ENCODE peak calls at places on chromosomes 2 and 18, in six cellular contexts. V is GM23338; P is neuronal stem cell; B is naive thymus-derived CD4-positive, alpha-beta T cell; H is tibial artery; Q is uterus. O is an unnamed sample. For H3K4me1 and H3K36me3, the result is how much of the 10 kb centered on the place peaks cover.

GRCh38 chr18:56112013-56112749 is 524.2 kb upstream of the TCF4 start:
- DNase-seq in V (no peak), P (no peak), B (no peak), H (no peak), Q (no peak), O (no peak)

GRCh38 chr2:45008296-45009129 is 739 bp downstream of the SIX2 start:
- DNase-seq in V (peak), P (no peak), B (no peak), H (peak), Q (no peak), O (peak)

GRCh38 chr2:204731996-204732395 is 186.7 kb downstream of the PARD3B start:
- DNase-seq in V (no peak), P (no peak), B (no peak), H (no peak), Q (no peak), O (no peak)

GRCh38 chr2:56522605-56523089 is 338.9 kb downstream of the CCDC85A start:
- DNase-seq in V (no peak), P (no peak), B (no peak), H (no peak), Q (no peak), O (no peak)

GRCh38 chr2:14125561-14125960 is 507.0 kb upstream of the LRATD1 start:
- DNase-seq in V (no peak), P (no peak), B (no peak), H (no peak), Q (no peak), O (no peak)

GRCh38 chr2:76413436-76413835 is 702.7 kb upstream of the GCFC2 start:
- DNase-seq in V (no peak), P (no peak), B (no peak), H (no peak), Q (no peak), O (no peak)

GRCh38 chr18:47410139-47410538 is 158.7 kb upstream of the SKOR2 start:
- DNase-seq in V (no peak), P (no peak), B (no peak), H (no peak), Q (no peak), O (no peak)

GRCh38 chr18:57775937-57776336 is 27.2 kb downstream of the ATP8B1 start:
- DNase-seq in V (no peak), P (no peak), B (no peak), H (no peak), Q (no peak), O (no peak)

GRCh38 chr2:205879362-205879761 is 197.1 kb downstream of the NRP2 start:
- DNase-seq in V (no peak), P (no peak), B (no peak), H (no peak), Q (no peak), O (no peak)

GRCh38 chr2:225117061-225117716 is 74.9 kb upstream of the DOCK10 start:
- DNase-seq in V (no peak), P (no peak), B (no peak), H (no peak), Q (no peak), O (no peak)

GRCh38 chr2:211259831-211260476 is 703.6 kb downstream of the CPS1 start:
- DNase-seq in V (no peak), P (no peak), B (no peak), H (no peak), Q (no peak), O (no peak)

GRCh38 chr2:240890691-240891090 is 5.3 kb downstream of the MAB21L4 start:
- DNase-seq in V (no peak), P (no peak), B (no peak), H (no peak), Q (no peak), O (no peak)

GRCh38 chr2:29063646-29064372 is 10.5 kb downstream of the PCARE start:
- DNase-seq in V (no peak), P (peak), B (no peak), H (no peak), Q (no peak), O (no peak)

GRCh38 chr18:23237524-23238151 is 102.4 kb downstream of the CABLES1 start:
- DNase-seq in V (peak), P (no peak), B (peak), H (peak), Q (peak), O (peak)

GRCh38 chr2:180655393-180655792 is 325.0 kb upstream of the UBE2E3 start:
- DNase-seq in V (no peak), P (no peak), B (no peak), H (no peak), Q (no peak), O (no peak)

GRCh38 chr2:133287709-133288108 is 280.6 kb downstream of the NCKAP5 start:
- DNase-seq in V (no peak), P (no peak), B (no peak), H (no peak), Q (no peak), O (no peak)

GRCh38 chr18:37778417-37779165 is 213.0 kb upstream of the CELF4 start:
- DNase-seq in V (peak), P (peak), B (no peak), H (no peak), Q (no peak), O (peak)

GRCh38 chr2:193517615-193518014 is 1322.9 kb upstream of the TMEFF2 start:
- DNase-seq in V (no peak), P (no peak), B (no peak), H (no peak), Q (no peak), O (no peak)

GRCh38 chr2:65366595-65367125 is 65.7 kb downstream of the SPRED2 start:
- DNase-seq in V (no peak), P (no peak), B (no peak), H (no peak), Q (peak), O (no peak)

GRCh38 chr2:54927085-54927750 is 123.0 kb downstream of the RTN4 start:
- DNase-seq in V (no peak), P (no peak), B (no peak), H (no peak), Q (no peak), O (no peak)

GRCh38 chr2:201962766-201963555 is 70.7 kb upstream of the FZD7 start:
- DNase-seq in V (no peak), P (no peak), B (no peak), H (no peak), Q (no peak), O (no peak)

GRCh38 chr2:24926602-24927252 is 6.7 kb upstream of the ADCY3 start:
- DNase-seq in V (peak), P (no peak), B (peak), H (peak), Q (peak), O (peak)

GRCh38 chr2:241148891-241149674 is at the start of gene PASK:
- DNase-seq in V (peak), P (peak), B (peak), H (peak), Q (peak), O (peak)

GRCh38 chr2:201639205-201639604 is 4.1 kb downstream of the TMEM237 start:
- DNase-seq in V (no peak), P (no peak), B (no peak), H (no peak), Q (no peak), O (no peak)

GRCh38 chr2:37827911-37828411 is 97.1 kb upstream of the RMDN2 start:
- DNase-seq in V (no peak), P (no peak), B (no peak), H (no peak), Q (no peak), O (no peak)

GRCh38 chr2:200219400-200220113 is 86.9 kb upstream of the SPATS2L start:
- DNase-seq in V (peak), P (no peak), B (no peak), H (no peak), Q (no peak), O (no peak)

GRCh38 chr2:28366496-28367282 is 26.0 kb upstream of the FOSL2 start:
- DNase-seq in V (no peak), P (no peak), B (peak), H (no peak), Q (no peak), O (no peak)

GRCh38 chr2:55163895-55164509 is 68.1 kb downstream of the CLHC1 start:
- DNase-seq in V (no peak), P (no peak), B (no peak), H (no peak), Q (no peak), O (no peak)

GRCh38 chr2:240566203-240567136 is 1.8 kb upstream of the RNPEPL1 start:
- DNase-seq in V (peak), P (peak), B (peak), H (peak), Q (peak), O (peak)

GRCh38 chr2:75153221-75153620 is 46.1 kb downstream of the TACR1 start:
- DNase-seq in V (no peak), P (no peak), B (no peak), H (no peak), Q (no peak), O (no peak)

GRCh38 chr18:13253786-13254755 is 35.5 kb downstream of the LDLRAD4 start:
- DNase-seq in V (no peak), P (no peak), B (no peak), H (peak), Q (no peak), O (no peak)

GRCh38 chr18:49096021-49096420 is 145.3 kb upstream of the SMAD7 start:
- DNase-seq in V (no peak), P (no peak), B (no peak), H (no peak), Q (no peak), O (no peak)

GRCh38 chr18:49094979-49095632 is 144.3 kb upstream of the SMAD7 start:
- DNase-seq in V (no peak), P (no peak), B (no peak), H (no peak), Q (no peak), O (no peak)

GRCh38 chr18:49100226-49100968 is 149.6 kb upstream of the SMAD7 start:
- DNase-seq in V (no peak), P (no peak), B (no peak), H (no peak), Q (no peak), O (no peak)

GRCh38 chr18:49101230-49101629 is 150.5 kb upstream of the SMAD7 start:
- DNase-seq in V (no peak), P (no peak), B (no peak), H (no peak), Q (no peak), O (no peak)

GRCh38 chr18:49098386-49098785 is 147.6 kb upstream of the SMAD7 start:
- DNase-seq in V (no peak), P (no peak), B (no peak), H (no peak), Q (no peak), O (no peak)
- H3K4me1 ChIP-seq in V (under half), P (under half), B (under half), H (under half), Q (under half), O (under half)

DNA sequence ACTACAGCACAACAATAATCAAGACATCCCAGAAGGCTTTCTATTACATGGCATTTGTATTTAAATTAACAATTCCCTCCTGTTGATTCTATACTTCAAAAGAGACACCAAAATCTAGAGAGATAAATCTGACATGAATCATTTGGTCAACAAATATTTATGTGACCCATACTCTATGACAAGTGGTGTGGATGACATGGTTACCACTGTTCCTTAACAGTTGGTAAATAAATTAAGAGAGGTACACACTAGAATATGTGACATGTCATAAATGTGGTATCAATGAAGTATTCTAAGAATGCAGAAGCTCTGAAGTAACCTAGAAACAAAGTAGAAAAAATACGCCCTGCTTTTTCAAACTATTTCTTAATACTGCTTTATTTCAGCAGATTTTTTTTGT is 255.4 kb downstream of the EXOC6B start:
- DNase-seq in V (no peak), P (no peak), B (no peak), H (no peak), Q (no peak), O (no peak)
- H3K36me3 ChIP-seq in V (under half), P (under half), B (under half), H (under half), Q (under half), O (under half)

DNA sequence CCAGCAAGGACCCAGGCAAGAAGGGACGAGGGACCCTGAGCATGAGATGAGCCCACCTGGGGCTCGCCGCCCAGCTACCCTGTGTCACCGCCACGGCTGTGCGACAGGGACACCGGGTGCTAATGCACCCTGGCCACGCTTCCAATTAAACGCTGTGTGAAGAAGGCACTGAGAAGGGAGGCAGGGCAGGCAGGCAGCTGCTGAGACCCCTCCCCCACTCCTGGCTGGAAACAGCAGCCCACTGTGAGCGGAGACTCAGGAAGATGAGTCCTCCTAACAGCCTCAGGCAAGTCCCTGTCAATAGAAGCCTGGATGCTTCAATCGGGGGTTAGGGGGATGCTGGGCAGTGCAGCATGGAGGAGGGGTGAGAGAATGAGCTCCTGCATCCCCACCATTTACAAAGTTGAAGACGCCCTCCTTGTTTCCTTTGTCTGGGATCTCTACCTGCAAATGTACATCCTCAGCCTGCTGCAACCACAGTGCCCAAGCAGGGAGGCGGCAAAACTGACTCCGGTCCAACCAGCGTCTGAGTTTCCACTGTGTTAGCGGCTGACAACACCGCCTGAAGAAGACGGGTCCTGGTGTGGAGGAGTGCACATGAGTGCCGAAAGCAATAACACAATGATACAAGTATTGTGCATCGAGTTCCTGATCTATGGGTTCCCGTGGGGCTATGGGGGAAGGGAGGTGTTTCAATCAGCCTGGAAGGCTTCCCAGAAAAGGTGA is 12.8 kb downstream of the TMEM163 start:
- DNase-seq in V (peak), P (no peak), B (no peak), H (no peak), Q (no peak), O (no peak)
- H3K4me3 ChIP-seq in V (no peak), P (no peak), B (peak), H (no peak), Q (no peak), O (no peak)

GRCh38 chr2:42138163-42139016 is 30.8 kb upstream of the EML4 start:
- DNase-seq in V (no peak), P (no peak), B (no peak), H (peak), Q (peak), O (no peak)
- H3K4me1 ChIP-seq in V (under half), P (under half), B (under half), H (under half), Q (under half), O (under half)

DNA sequence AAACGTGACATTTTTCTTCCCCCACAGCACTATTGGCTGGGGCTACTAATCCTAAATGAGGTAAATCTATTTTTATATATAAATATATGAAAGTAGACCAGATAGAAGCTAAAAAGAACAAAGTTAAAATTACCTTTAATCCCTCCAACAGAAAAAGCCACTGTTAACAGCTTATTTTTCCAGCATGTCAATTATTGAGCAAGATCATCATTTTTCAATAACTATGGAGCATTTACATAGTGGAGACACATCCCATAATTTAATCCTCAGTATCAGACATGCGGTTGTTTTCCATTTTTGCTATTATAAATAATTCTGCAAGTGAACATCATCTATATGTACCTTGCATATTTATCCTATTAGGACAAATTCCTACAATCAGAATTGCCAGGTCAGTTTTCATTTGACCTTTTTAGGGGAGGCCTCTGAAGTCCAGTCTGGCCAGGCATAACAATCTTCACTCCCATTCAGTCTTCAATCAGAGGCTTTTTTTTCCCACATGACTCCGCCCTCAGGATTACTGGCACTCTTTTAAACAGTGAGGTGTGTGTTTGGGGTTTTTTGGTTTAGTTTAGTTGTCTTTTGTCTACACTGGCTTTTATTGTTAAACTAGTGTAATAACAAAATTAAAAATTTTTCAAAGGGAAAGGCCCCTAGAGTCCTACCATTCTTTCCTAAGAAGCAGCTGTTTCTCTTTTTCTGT is 29.2 kb downstream of the SMARCAL1 start:
- DNase-seq in V (no peak), P (no peak), B (no peak), H (no peak), Q (no peak), O (no peak)
- H3K36me3 ChIP-seq in V (under half), P (half or more), B (under half), H (under half), Q (under half), O (under half)

GRCh38 chr2:42100696-42101585 is 53.1 kb downstream of the PKDCC start:
- DNase-seq in V (peak), P (peak), B (peak), H (peak), Q (peak), O (peak)
- H3K4me3 ChIP-seq in V (peak), P (no peak), B (peak), H (peak), Q (peak), O (no peak)

GRCh38 chr2:88737385-88737784 is 45.9 kb downstream of the RPIA start:
- DNase-seq in V (no peak), P (no peak), B (no peak), H (no peak), Q (no peak), O (no peak)
- H3K4me1 ChIP-seq in V (under half), P (under half), B (under half), H (under half), Q (under half), O (under half)

GRCh38 chr2:171858397-171858958 is 35.6 kb downstream of the SLC25A12 start:
- DNase-seq in V (no peak), P (no peak), B (no peak), H (no peak), Q (no peak), O (no peak)

GRCh38 chr2:171862501-171862900 is 31.5 kb downstream of the SLC25A12 start:
- DNase-seq in V (no peak), P (no peak), B (no peak), H (no peak), Q (no peak), O (no peak)

DNA sequence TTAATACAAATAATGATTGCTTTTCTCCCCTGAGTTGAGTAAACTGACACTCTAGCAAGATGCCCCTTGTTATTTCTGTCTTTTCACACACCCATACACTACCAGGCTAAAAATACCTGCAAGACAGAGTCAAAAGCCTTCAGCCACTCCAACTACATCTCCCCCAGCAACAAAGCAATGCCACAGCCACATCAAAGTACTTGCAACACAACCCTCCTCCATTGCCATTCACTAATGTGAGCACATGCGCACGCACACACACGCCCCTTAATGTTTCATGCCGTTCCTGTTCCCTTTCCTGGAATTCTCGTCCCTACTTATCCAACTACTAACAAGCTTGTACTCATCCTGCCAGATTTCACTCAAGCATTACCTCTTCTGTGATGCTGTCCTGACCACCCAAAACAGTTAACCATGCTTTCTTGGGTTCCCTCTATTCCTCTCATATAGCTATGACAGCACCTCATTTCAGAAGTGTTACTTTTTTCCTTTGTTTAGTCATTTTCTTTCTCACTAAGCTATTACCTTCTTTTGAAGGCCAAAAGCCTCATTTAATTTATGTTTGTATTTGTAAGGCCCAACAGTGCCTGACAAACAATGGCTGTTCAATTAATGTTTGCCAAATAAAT is 29.6 kb downstream of the SLC25A12 start:
- DNase-seq in V (no peak), P (no peak), B (peak), H (no peak), Q (no peak), O (no peak)
- H3K36me3 ChIP-seq in V (under half), P (under half), B (under half), H (under half), Q (under half), O (under half)

GRCh38 chr2:27080140-27080469 is 1.7 kb downstream of the EMILIN1 start:
- DNase-seq in V (no peak), P (no peak), B (no peak), H (no peak), Q (no peak), O (no peak)
- H3K4me3 ChIP-seq in V (no peak), P (no peak), B (no peak), H (peak), Q (peak), O (peak)

GRCh38 chr2:227515742-227516141 is 43.8 kb downstream of the AGFG1 start:
- DNase-seq in V (no peak), P (no peak), B (no peak), H (no peak), Q (no peak), O (no peak)
- H3K4me1 ChIP-seq in V (half or more), P (under half), B (under half), H (half or more), Q (under half), O (under half)